ENCODE peak calls at places on chromosomes 16 and 17, in six cellular contexts. I, Z, W, O, H and X are unnamed samples. For H3K4me1, the result is how much of the 10 kb centered on the place peaks cover.

GRCh38 chr16:87780385-87780989 is 14.7 kb upstream of the KLHDC4 start:
- DNase-seq in W (peak), H (peak), Z (peak), I (no peak), O (no peak), X (no peak)

GRCh38 chr16:72938426-72939164 is 109.3 kb downstream of the ZFHX3 start:
- DNase-seq in O (peak), Z (peak), W (peak), H (peak), I (no peak), X (peak)

GRCh38 chr16:11586375-11586855 is 304 bp downstream of the LITAF start:
- DNase-seq in O (no peak), W (no peak), H (no peak), Z (no peak), I (no peak), X (no peak)

GRCh38 chr17:5545051-5545987 is 39.0 kb downstream of the NLRP1 start:
- DNase-seq in O (peak), H (no peak), Z (peak), I (no peak), W (peak), X (peak)

GRCh38 chr17:44219126-44219635 is 294 bp downstream of the UBTF start:
- DNase-seq in H (peak), O (peak), W (peak), Z (no peak), I (no peak), X (peak)

GRCh38 chr17:78276098-78276497 is 44.7 kb downstream of the TMEM235 start:
- DNase-seq in O (no peak), I (no peak), H (no peak), Z (no peak), W (no peak), X (no peak)

GRCh38 chr17:15516150-15516549 is 47.1 kb downstream of the TVP23C start:
- DNase-seq in Z (peak), I (no peak), W (peak), H (no peak), O (peak), X (peak)

GRCh38 chr16:74734361-74735161 is 33.9 kb upstream of the MLKL start:
- DNase-seq in I (peak), Z (no peak), O (no peak), W (no peak), H (no peak), X (no peak)

GRCh38 chr17:58513391-58513912 is 986 bp downstream of the MTMR4 start:
- DNase-seq in H (no peak), W (no peak), I (no peak), Z (no peak), O (no peak), X (no peak)

GRCh38 chr16:30557397-30557949 is 701 bp downstream of the ZNF764 start:
- DNase-seq in H (no peak), O (no peak), W (no peak), Z (no peak), I (no peak), X (peak)

DNA sequence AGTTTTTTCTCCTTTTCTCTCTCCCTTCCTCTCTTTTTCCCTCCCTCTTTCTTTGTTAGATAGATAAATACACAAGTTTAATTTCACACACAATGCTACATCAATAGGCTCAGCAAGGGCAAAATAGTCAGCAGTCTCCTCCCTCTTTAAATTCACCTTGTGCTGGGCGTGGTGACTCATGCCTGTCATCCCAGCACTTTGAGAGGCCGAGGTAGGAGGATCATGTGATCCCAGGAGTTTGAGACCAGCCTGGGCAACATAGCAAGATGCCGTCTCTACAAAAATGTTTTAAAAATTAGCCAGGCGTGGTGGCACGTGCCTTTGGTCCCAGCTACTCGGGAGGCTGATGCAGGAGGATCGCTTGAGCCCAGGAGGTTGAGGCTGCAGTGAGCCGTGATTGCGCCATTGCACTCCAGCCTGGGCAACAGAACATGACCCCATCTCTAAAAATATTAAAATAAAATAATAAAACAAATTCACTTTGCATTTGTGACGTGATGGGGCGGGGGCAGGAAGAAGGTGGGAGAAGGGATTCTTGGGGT is 27.4 kb downstream of the IL21R start:
- DNase-seq in W (no peak), Z (no peak), H (no peak), I (no peak), O (no peak), X (no peak)
- H3K4me1 ChIP-seq in W (under half), Z (under half), H (under half), I (under half), O (under half), X (under half)

DNA sequence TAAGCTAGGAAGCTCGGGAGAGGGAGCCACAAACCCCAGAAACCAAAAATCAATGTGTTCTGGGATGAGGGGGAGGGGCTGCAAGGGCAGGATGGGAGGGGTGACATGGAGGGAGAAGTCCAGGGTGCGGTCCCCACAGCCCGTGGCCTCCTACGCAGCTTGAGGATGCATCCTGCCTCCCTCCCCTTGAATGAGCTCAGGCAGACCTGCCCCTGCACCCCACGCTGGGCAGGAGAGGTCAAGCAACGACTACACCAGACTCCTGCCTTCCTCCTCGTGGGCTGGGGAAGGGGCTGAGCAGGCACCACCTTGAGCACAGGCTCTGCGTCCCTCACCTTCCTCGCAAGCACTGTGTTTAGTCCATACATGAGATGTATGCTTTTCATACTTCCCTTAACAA is 3.9 kb downstream of the ANKRD13B start:
- DNase-seq in W (no peak), H (no peak), O (no peak), I (no peak), Z (no peak), X (no peak)
- H3K4me1 ChIP-seq in W (under half), H (under half), O (under half), I (under half), Z (under half), X (under half)

DNA sequence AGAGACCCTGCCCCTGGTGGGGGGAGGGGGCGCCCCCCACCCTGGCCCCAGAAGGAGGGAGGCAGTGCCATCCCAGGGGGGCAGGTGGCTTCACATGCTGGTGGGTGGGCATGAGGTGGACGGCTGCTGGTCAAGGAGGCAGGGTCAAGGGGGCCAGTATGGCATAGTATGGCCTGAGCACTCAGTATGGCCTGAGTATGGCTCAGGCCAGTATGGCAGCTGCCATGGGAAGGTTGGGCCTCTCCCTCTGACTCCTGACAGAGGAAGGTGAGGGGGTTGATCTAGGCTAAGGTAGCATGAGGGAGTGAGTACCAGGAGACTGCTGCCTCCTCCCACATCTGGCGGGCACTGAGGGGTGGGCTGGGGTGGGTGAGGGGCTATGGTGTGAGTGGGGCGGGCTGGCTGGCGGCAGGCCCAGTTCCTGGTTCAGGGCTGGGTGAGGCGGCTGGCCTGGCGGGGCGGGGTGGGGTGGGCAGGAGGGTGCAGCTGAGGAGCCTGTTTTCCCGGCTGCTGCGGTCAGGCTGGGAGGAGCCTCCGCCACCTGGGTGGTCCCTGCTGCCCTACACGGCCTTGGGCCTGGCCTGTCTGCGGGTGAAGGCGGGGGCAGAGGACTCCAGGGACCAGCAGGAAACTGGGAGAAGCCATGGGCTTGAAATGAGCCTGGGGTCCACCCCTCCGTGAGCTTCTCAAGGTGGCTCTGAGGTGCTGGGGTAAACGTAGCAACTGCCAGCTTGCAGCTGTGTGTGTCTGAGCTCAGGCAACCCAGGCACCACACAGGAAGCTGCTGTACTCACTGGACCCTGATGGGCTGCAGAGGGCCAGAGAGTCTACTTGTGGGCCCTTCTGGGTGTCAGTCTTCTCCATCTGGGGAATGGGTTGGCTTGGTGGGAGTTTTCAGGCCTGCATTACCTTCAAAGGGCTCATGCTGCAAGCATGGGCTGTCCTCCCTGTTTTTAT is 57.0 kb downstream of the RAI1 start:
- DNase-seq in O (no peak), H (no peak), Z (peak), I (peak), W (no peak), X (peak)
- H3K4me1 ChIP-seq in O (under half), H (half or more), Z (half or more), I (under half), W (under half), X (under half)

DNA sequence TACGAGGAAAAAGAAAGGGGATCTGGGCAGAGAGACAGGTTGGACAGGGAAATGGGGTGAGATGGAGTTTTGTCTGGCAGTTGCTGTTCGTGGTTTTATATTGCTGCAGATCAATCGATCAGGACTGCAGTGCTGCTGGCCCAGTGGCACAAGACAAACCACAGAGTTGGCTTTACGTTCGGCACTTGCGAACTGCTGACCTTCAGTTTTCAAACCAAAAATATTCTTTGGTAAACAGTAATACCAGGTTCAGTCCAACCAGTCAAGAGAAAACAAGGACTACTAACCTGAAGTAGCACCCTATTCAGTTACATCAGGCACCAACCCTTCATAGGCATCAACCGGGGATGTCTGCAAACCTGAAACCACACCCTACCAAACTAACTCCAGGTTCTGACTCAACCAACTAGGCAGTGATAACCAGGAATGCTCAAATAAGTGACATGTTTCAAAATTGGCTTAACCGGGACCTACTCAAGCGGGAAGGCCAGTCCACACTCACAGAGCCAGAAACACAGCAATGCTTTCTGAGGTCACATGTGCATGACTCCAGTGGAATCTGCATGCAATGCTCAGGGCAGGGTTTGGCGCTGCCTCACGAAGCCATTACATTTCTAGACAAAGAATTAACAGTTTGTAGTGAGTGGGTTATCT is 91.1 kb downstream of the SMG6 start:
- DNase-seq in O (peak), H (peak), W (peak), Z (peak), I (no peak), X (peak)
- H3K4me1 ChIP-seq in O (under half), H (half or more), W (under half), Z (half or more), I (half or more), X (under half)

GRCh38 chr16:3458852-3459361 is 15.4 kb downstream of the NAA60 start:
- DNase-seq in Z (no peak), I (peak), W (peak), O (peak), H (no peak), X (peak)

GRCh38 chr16:3460585-3460984 is 17.1 kb downstream of the NAA60 start:
- DNase-seq in W (no peak), I (no peak), Z (no peak), O (no peak), H (no peak), X (no peak)

GRCh38 chr16:3460121-3460520 is 16.6 kb downstream of the NAA60 start:
- DNase-seq in W (no peak), I (no peak), O (no peak), H (no peak), Z (no peak), X (no peak)

GRCh38 chr16:3458278-3458851 is 14.9 kb downstream of the NAA60 start:
- DNase-seq in W (peak), O (peak), Z (peak), H (peak), I (peak), X (peak)

GRCh38 chr16:3459401-3460090 is 16.1 kb downstream of the NAA60 start:
- DNase-seq in W (peak), Z (peak), H (no peak), O (peak), I (peak), X (peak)
- H3K4me1 ChIP-seq in W (under half), Z (under half), H (half or more), O (under half), I (under half), X (under half)

GRCh38 chr17:49760296-49760695 is 3.6 kb downstream of the FAM117A start:
- DNase-seq in I (no peak), Z (no peak), W (no peak), H (no peak), O (no peak), X (no peak)
- H3K4me1 ChIP-seq in I (under half), Z (under half), W (under half), H (under half), O (under half), X (under half)

DNA sequence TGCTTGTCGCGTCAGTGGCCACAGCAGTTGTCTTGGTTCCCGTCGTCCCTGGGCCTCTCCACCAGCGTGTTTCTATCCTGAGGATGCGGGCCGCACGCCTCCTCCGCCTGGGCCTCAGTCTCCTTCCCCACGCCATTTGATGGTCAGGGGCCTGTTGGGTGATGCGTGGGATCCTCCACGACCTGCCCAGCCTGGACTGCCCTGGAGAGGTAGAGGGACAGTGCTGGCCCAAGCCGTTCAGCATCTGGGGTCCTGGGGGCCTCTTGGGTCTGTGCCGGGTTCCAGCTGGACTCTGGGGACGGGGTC is 20.3 kb downstream of the GSE1 start:
- DNase-seq in I (no peak), Z (no peak), O (no peak), W (no peak), H (no peak), X (no peak)
- H3K4me1 ChIP-seq in I (under half), Z (under half), O (under half), W (under half), H (half or more), X (under half)

GRCh38 chr17:27628376-27628775 is 2.6 kb upstream of the LGALS9 start:
- DNase-seq in O (no peak), I (no peak), W (no peak), H (no peak), Z (no peak), X (no peak)
- H3K4me1 ChIP-seq in O (under half), I (under half), W (under half), H (under half), Z (under half), X (under half)

DNA sequence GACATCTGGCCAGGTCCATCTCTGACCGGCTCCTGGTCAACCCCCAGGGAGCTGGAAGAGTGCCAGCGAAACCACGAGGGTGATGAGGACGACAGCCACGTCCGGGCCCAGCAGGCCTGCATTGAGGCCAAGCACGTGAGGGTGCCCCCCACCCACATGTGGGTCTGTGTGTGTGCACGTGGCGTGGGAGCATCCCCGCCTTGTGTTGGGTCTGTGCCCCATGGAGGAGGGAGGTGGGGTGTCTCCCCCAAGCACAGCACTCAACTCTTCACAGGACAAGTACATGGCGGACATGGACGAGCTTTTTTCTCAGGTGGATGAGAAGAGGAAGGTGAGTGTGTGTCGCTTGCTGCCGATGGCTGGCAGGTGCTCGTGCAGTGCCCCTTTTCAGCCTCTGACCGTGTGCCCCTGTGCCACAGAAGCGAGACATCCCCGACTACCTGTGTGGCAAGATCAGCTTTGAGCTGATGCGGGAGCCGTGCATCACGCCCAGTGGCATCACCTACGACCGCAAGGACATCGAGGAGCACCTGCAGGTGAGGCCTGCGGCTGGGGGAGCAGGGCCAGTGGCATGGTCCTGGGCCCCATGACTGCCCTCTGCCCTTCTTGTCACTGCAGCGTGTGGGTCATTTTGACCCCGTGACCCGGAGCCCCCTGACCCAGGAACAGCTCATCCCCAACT is 1.7 kb downstream of the STUB1 start:
- DNase-seq in W (no peak), O (peak), I (no peak), Z (peak), H (no peak), X (peak)
- H3K4me1 ChIP-seq in W (under half), O (under half), I (under half), Z (under half), H (under half), X (under half)

GRCh38 chr16:84703671-84704070 is 3.9 kb downstream of the USP10 start:
- DNase-seq in Z (peak), W (no peak), I (no peak), H (no peak), O (no peak), X (no peak)
- H3K4me1 ChIP-seq in Z (under half), W (under half), I (under half), H (under half), O (under half), X (under half)